ENCODE peak calls at places on chromosomes 16 and 17, in five cellular contexts. L is chondrocyte; V is stimulated activated CD8-positive, alpha-beta memory T cell treated with anti-CD3 and anti-CD28 coated beads, Interleukin-7, amount 100 ng/mL, for 1 hour; P is GM04503; R is H54. M is an unnamed sample.

GRCh38 chr17:79657861-79658810 is 47.3 kb upstream of the RBFOX3 start:
- DNase-seq in V (no peak), R (no peak), L (no peak), P (no peak), M (no peak)

GRCh38 chr16:69097425-69097824 is 8.0 kb upstream of the HAS3 start:
- DNase-seq in R (no peak), L (no peak), P (no peak), V (no peak), M (no peak)

GRCh38 chr16:71426069-71426879 is 15.6 kb downstream of the TLE7 start:
- DNase-seq in V (no peak), R (no peak), P (peak; percentile 68), L (peak; percentile 92), M (peak; percentile 72)

GRCh38 chr17:64028874-64029464 is 8.5 kb upstream of the ICAM2 start:
- DNase-seq in P (no peak), V (peak; percentile 41), L (no peak), R (peak; percentile 73), M (peak; percentile 78)

GRCh38 chr17:43988301-43988700 is 16.1 kb upstream of the NAGS start:
- DNase-seq in L (peak; percentile 28), V (no peak), P (no peak), R (no peak), M (no peak)

GRCh38 chr17:76171701-76172100 is 30.7 kb upstream of the FOXJ1 start:
- DNase-seq in P (no peak), R (no peak), V (no peak), L (no peak), M (no peak)

GRCh38 chr16:30186444-30186781 is 3.0 kb downstream of the CORO1A start:
- DNase-seq in L (no peak), R (no peak), P (no peak), V (no peak), M (no peak)

GRCh38 chr17:5418858-5419355 is 555 bp downstream of the NUP88 start:
- DNase-seq in L (no peak), P (no peak), R (no peak), V (peak; percentile 10), M (no peak)

GRCh38 chr17:47970725-47971511 is at the start of gene CDK5RAP3:
- DNase-seq in R (peak; percentile 96), L (peak; percentile 100), P (peak; percentile 92), V (peak; percentile 96), M (peak; percentile 98)

GRCh38 chr17:42399121-42399520 is 10.9 kb upstream of the STAT3 start:
- DNase-seq in L (peak; percentile 11), R (no peak), V (no peak), P (no peak), M (no peak)

GRCh38 chr17:73165616-73166404 is 1.0 kb downstream of the SSTR2 start:
- DNase-seq in R (peak; percentile 41), V (no peak), L (no peak), P (no peak), M (no peak)

GRCh38 chr17:17030515-17031211 is 11.6 kb upstream of the MPRIP start:
- DNase-seq in R (no peak), L (peak; percentile 68), V (no peak), P (no peak), M (no peak)

GRCh38 chr16:12132850-12133249 is 156.3 kb downstream of the SNX29 start:
- DNase-seq in V (no peak), L (peak; percentile 67), R (no peak), P (no peak), M (no peak)

GRCh38 chr17:67431210-67432015 is 54.3 kb downstream of the PITPNC1 start:
- DNase-seq in V (no peak), L (no peak), P (peak; percentile 94), R (peak; percentile 74), M (no peak)

GRCh38 chr17:8628172-8628571 is 2.4 kb downstream of the MYH10 start:
- DNase-seq in L (no peak), V (no peak), R (no peak), P (no peak), M (peak; percentile 50)

GRCh38 chr16:48164907-48165715 is 9.3 kb upstream of the ABCC12 start:
- DNase-seq in P (no peak), L (no peak), V (peak; percentile 30), R (peak; percentile 82), M (peak; percentile 85)

GRCh38 chr16:189604-190186 is 9.4 kb downstream of the HBQ1 start:
- DNase-seq in V (no peak), L (no peak), P (no peak), R (no peak), M (no peak)

GRCh38 chr17:29567362-29568330 is 809 bp upstream of the ABHD15 start:
- DNase-seq in V (peak; percentile 53), R (peak; percentile 66), P (no peak), L (no peak), M (peak; percentile 63)

M was measured in HAP-1.